ENCODE peak calls at places on chromosome X, in seven cellular contexts. Z is activated naive CD8-positive, alpha-beta T cell treated with anti-CD3 and anti-CD28 coated beads, Interleukin-2, amount 10 ng/mL, durations not matched to agents 7 days and 5 days; J is left lung; N is CD8-positive, alpha-beta T cell; Y is activated CD8-positive, alpha-beta T cell treated with anti-CD3 and anti-CD28 coated beads for 36 hours; T is T-cell; A is A549. D is an unnamed sample.

GRCh38 chrX:19373034-19373891 is 29.5 kb downstream of the PDHA1 start:
- ATAC-seq in Z (no peak), T (no peak), J (no peak), Y (no peak), N (no peak), A (no peak), D (no peak)

GRCh38 chrX:41512394-41512793 is 65.3 kb downstream of the NYX start:
- ATAC-seq in J (no peak), A (no peak), Z (peak; percentile 83), T (no peak), Y (peak; percentile 79), N (no peak), D (no peak)

GRCh38 chrX:118199997-118200396 is 83.4 kb upstream of the KLHL13 start:
- ATAC-seq in Y (no peak), Z (no peak), N (no peak), J (no peak), A (no peak), T (no peak), D (no peak)

GRCh38 chrX:119234931-119235555 is 1.0 kb upstream of the PGRMC1 start:
- ATAC-seq in T (no peak), A (no peak), Y (no peak), N (no peak), J (no peak), Z (no peak), D (no peak)

GRCh38 chrX:48751343-48751742 is 10.2 kb upstream of the GLOD5 start:
- ATAC-seq in Y (peak; percentile 84), N (no peak), Z (peak; percentile 52), T (no peak), J (no peak), A (no peak), D (no peak)

GRCh38 chrX:139113682-139114081 is 402.2 kb upstream of the FGF13 start:
- ATAC-seq in N (no peak), A (no peak), T (no peak), Z (no peak), Y (no peak), J (no peak), D (no peak)

GRCh38 chrX:23732704-23733103 is 10.4 kb downstream of the ACOT9 start:
- ATAC-seq in N (peak; percentile 29), Y (peak; percentile 85), J (no peak), T (no peak), Z (peak; percentile 50), A (no peak), D (no peak)

GRCh38 chrX:71911023-71911730 is 532 bp downstream of the NHSL2 start:
- ATAC-seq in Z (peak; percentile 78), A (peak; percentile 83), Y (peak; percentile 74), J (peak; percentile 75), N (peak; percentile 85), T (peak; percentile 63), D (peak; percentile 28)

GRCh38 chrX:18992829-18993228 is 8.9 kb upstream of the PHKA2 start:
- ATAC-seq in T (no peak), N (no peak), Y (no peak), A (no peak), J (peak; percentile 46), Z (no peak), D (no peak)

GRCh38 chrX:129876734-129877395 is 29.1 kb upstream of the UTP14A start:
- ATAC-seq in N (no peak), Z (no peak), A (no peak), J (peak; percentile 91), Y (no peak), T (no peak), D (no peak)

GRCh38 chrX:123873956-123874355 is 14.1 kb downstream of the XIAP start:
- ATAC-seq in Z (no peak), T (no peak), Y (no peak), N (no peak), A (no peak), J (no peak), D (no peak)

GRCh38 chrX:7926914-7927258 is 327 bp downstream of the PNPLA4 start:
- ATAC-seq in Y (no peak), T (peak; percentile 12), J (peak; percentile 78), Z (no peak), N (peak; percentile 2), A (peak; percentile 81), D (no peak)

GRCh38 chrX:69988955-69989394 is 60.8 kb downstream of the AWAT2 start:
- ATAC-seq in A (no peak), T (no peak), J (no peak), Y (peak; percentile 72), N (peak; percentile 20), Z (no peak), D (no peak)

GRCh38 chrX:53421772-53422090 is 723 bp downstream of the SMC1A start:
- ATAC-seq in Y (peak; percentile 11), A (peak; percentile 61), Z (peak; percentile 21), J (peak; percentile 41), T (peak; percentile 15), N (peak; percentile 25), D (peak; percentile 13)

D was measured in esophagus mucosa.